ENCODE peak calls at places on chromosome 7, in eight cellular contexts. U is IMR-90, G is A549, T is K562, H is GM12878, N is SK-N-SH, M is HepG2, E is H1. P is an unnamed sample.

GRCh38 chr7:2979276-2979675 is 64.4 kb downstream of the CARD11 start:
- DNase-seq in U (no peak), H (no peak), G (no peak), T (no peak), M (no peak), N (no peak), E (no peak), P (no peak)

GRCh38 chr7:21367081-21367480 is 60.8 kb upstream of the SP4 start:
- DNase-seq in U (no peak), E (no peak), H (no peak), T (no peak), G (no peak), N (no peak), M (no peak), P (no peak)

GRCh38 chr7:100575206-100575631 is 1.5 kb upstream of the SAP25 start:
- DNase-seq in N (peak; percentile 33), H (no peak), M (no peak), T (peak; percentile 49), G (no peak), E (no peak), U (no peak), P (no peak)

GRCh38 chr7:42457663-42458062 is 220.7 kb upstream of the GLI3 start:
- DNase-seq in H (no peak), M (no peak), T (no peak), G (no peak), U (no peak), N (no peak), E (no peak), P (no peak)

GRCh38 chr7:47253650-47254080 is 328.2 kb downstream of the TNS3 start:
- DNase-seq in M (no peak), H (no peak), U (peak; percentile 78), N (peak; percentile 77), T (peak; percentile 38), E (peak; percentile 51), G (peak; percentile 69), P (peak; percentile 21)

GRCh38 chr7:43148161-43148731 is 35.8 kb downstream of the HECW1 start:
- DNase-seq in T (no peak), G (no peak), H (no peak), N (no peak), U (peak; percentile 23), M (no peak), E (no peak), P (no peak)

GRCh38 chr7:41333506-41333905 is 369.4 kb downstream of the INHBA start:
- DNase-seq in N (no peak), U (peak; percentile 87), M (no peak), T (no peak), H (no peak), E (no peak), G (no peak), P (no peak)

GRCh38 chr7:137962875-137963507 is 38.9 kb downstream of the CREB3L2 start:
- DNase-seq in H (no peak), G (no peak), E (no peak), T (peak; percentile 96), M (no peak), U (no peak), N (peak; percentile 46), P (no peak)

GRCh38 chr7:75993689-75994387 is 557 bp downstream of the TMEM120A start:
- DNase-seq in H (no peak), G (peak; percentile 87), U (peak; percentile 38), M (peak; percentile 90), T (peak; percentile 76), N (peak; percentile 96), E (peak; percentile 85), P (no peak)

GRCh38 chr7:99843808-99844207 is 16.0 kb downstream of the CYP3A43 start:
- DNase-seq in E (no peak), M (peak; percentile 83), N (no peak), U (no peak), G (no peak), T (no peak), H (no peak), P (no peak)

GRCh38 chr7:50666124-50666496 is 100.9 kb upstream of the DDC start:
- DNase-seq in M (no peak), T (no peak), U (no peak), N (no peak), H (no peak), G (no peak), E (no peak), P (no peak)

GRCh38 chr7:28988091-28988490 is 30.0 kb upstream of the TRIL start:
- DNase-seq in T (no peak), N (no peak), H (no peak), U (peak; percentile 38), M (no peak), G (no peak), E (no peak), P (no peak)

GRCh38 chr7:111954474-111955311 is 251.5 kb downstream of the DOCK4 start:
- DNase-seq in E (no peak), G (no peak), N (no peak), H (no peak), M (no peak), T (no peak), U (no peak), P (no peak)

GRCh38 chr7:123643495-123644428 is 11.9 kb upstream of the LMOD2 start:
- DNase-seq in U (peak; percentile 70), T (no peak), E (peak; percentile 57), G (no peak), H (no peak), N (peak; percentile 77), M (peak; percentile 60), P (peak; percentile 66)

GRCh38 chr7:35289376-35289775 is 35.5 kb upstream of the TBX20 start:
- DNase-seq in H (no peak), U (no peak), E (no peak), G (no peak), T (no peak), N (peak; percentile 71), M (no peak), P (no peak)

GRCh38 chr7:114026486-114027089 is 107.8 kb upstream of the PPP1R3A start:
- DNase-seq in M (peak; percentile 63), T (peak; percentile 58), H (no peak), N (peak; percentile 28), E (no peak), G (peak; percentile 36), U (peak; percentile 52), P (peak; percentile 45)

GRCh38 chr7:112453505-112454171 is 3.4 kb downstream of the IFRD1 start:
- DNase-seq in T (no peak), U (peak; percentile 83), G (no peak), E (no peak), N (no peak), H (no peak), M (no peak), P (no peak)

GRCh38 chr7:57685418-57685817 is 235.4 kb downstream of the ZNF716 start:
- DNase-seq in N (no peak), T (no peak), U (no peak), H (no peak), E (no peak), G (no peak), M (no peak), P (no peak)

GRCh38 chr7:51102828-51103227 is 213.8 kb downstream of the COBL start:
- DNase-seq in M (no peak), G (no peak), N (no peak), T (no peak), H (no peak), E (no peak), U (no peak), P (no peak)

GRCh38 chr7:98286093-98286525 is 4.6 kb downstream of the BRI3 start:
- DNase-seq in G (no peak), N (peak; percentile 33), M (peak; percentile 30), T (peak; percentile 37), H (no peak), E (no peak), U (peak; percentile 55), P (peak; percentile 68)
- TF ChIP-seq RAD21 in G (no peak), N (no peak), M (no peak), T (no peak), H (no peak), E (no peak), U (no peak), P (no peak)

GRCh38 chr7:39238209-39238869 is 260.6 kb downstream of the POU6F2 start:
- DNase-seq in E (no peak), U (no peak), G (no peak), T (peak; percentile 11), M (no peak), H (no peak), N (no peak), P (no peak)

DNA sequence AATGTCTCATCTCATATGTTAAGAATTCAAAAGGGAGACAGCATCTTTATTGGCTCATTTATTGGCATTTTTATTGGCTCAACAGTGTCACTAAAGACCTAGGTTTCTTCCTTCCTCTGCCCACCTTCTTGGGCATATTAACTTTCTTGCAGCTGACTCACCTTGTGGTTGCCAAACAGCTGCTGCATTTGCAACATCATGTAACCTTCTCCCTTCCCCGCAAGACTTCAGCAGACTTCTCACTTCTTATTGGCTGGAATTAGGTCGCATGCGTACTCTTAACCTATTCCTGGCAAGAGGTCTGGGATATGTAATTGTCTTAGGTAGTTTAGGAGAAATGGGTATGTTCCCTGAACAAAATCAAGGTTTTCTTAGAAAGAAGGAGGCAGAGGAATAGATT is 263.2 kb downstream of the POU6F2 start:
- DNase-seq in G (no peak), H (no peak), E (no peak), M (no peak), N (no peak), U (no peak), T (no peak), P (no peak)
- TF ChIP-seq RAD21 in G (no peak), H (no peak), E (no peak), M (no peak), N (no peak), U (no peak), T (no peak), P (no peak)

GRCh38 chr7:25839084-25839769 is 312.8 kb upstream of the NFE2L3 start:
- DNase-seq in T (peak; percentile 26), E (no peak), N (no peak), H (no peak), M (no peak), G (no peak), U (no peak), P (no peak)
- TF ChIP-seq RAD21 in T (no peak), E (peak; percentile 31), N (peak; percentile 16), H (no peak), M (no peak), G (peak; percentile 13), U (no peak), P (no peak)

DNA sequence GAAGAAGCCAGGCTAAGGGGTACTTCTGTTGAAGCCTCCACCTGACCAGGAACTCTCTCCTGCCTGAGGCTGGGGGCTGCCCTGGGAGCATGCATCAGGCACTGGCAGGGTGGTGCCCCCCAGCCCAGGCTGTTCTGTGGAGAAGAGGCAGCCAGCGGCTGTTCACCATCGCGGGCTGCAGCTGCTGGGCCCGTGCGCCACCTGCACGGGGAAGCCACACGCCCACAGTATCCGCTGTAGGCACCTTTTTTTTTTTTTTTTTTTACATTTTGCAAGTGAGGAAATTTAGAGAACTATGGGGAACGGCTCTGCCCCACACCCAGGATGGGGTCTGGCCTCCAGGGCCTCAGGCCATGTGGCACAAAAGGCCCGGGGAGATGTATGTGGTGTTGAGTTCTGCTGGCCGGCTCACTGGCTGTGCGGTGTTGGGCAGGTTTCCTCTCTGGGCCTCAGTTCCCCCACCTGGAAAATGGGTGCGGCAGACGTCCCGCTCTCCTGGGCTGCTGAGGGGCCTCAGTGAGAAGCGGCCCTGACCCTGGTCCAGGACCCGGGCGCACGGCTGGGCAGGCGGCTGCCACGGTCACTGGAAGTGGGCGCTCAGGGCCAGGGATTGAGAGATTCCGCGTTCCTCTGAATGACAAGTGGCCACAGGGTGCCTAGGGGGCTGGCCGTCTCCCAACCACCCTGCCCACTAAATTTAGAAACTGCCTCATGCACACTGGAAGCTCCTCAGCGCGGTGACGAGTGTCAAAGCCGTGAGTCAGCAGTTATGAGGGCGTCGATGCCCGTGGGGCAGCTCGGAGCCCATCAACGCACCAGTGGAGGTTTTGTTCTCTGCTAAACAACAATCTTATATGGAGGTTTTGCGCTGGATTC is 8.8 kb upstream of the INTS1 start:
- DNase-seq in U (peak; percentile 41), G (peak; percentile 91), N (no peak), T (no peak), E (no peak), H (no peak), M (no peak), P (peak; percentile 77)
- TF ChIP-seq RAD21 in U (no peak), G (no peak), N (no peak), T (no peak), E (no peak), H (no peak), M (no peak), P (no peak)